ENCODE peak calls at places on chromosome X, in four cellular contexts. V, X, I and P are unnamed samples.

GRCh38 chrX:18995216-18995615 is 11.3 kb upstream of the PHKA2 start:
- DNase-seq in X (peak; percentile 83), V (peak; percentile 50), I (no peak), P (no peak)

GRCh38 chrX:69808375-69808774 is 192.5 kb downstream of the EDA start:
- DNase-seq in V (no peak), I (no peak), X (no peak), P (no peak)

GRCh38 chrX:28920141-28920540 is 332.9 kb downstream of the IL1RAPL1 start:
- DNase-seq in X (no peak), I (no peak), V (no peak), P (no peak)

GRCh38 chrX:17592117-17592516 is 145.2 kb upstream of the SCML1 start:
- DNase-seq in X (peak; percentile 67), V (no peak), I (no peak), P (no peak)

GRCh38 chrX:34146906-34147305 is 14.8 kb upstream of the FAM47A start:
- DNase-seq in V (no peak), I (no peak), X (no peak), P (no peak)

GRCh38 chrX:47091149-47091775 is 13.0 kb downstream of the RGN start:
- DNase-seq in I (no peak), V (no peak), X (peak; percentile 42), P (no peak)

GRCh38 chrX:68834371-68835103 is 5.7 kb downstream of the EFNB1 start:
- DNase-seq in V (no peak), X (no peak), I (no peak), P (no peak)

GRCh38 chrX:12686324-12686723 is 104.9 kb upstream of the PRPS2 start:
- DNase-seq in X (no peak), V (no peak), I (peak; percentile 50), P (no peak)

GRCh38 chrX:129139837-129140679 is 383.2 kb downstream of the SMARCA1 start:
- DNase-seq in V (peak; percentile 1), X (peak; percentile 35), I (no peak), P (no peak)

GRCh38 chrX:30414144-30414543 is 105.0 kb upstream of the NR0B1 start:
- DNase-seq in V (no peak), X (no peak), I (no peak), P (no peak)

GRCh38 chrX:27981349-27981748 is at the start of gene DCAF8L1:
- DNase-seq in I (no peak), V (no peak), X (no peak), P (no peak)

GRCh38 chrX:119887721-119888425 is 7.8 kb upstream of the AKAP14 start:
- DNase-seq in I (peak; percentile 70), X (peak; percentile 51), V (peak; percentile 29), P (peak; percentile 88)

GRCh38 chrX:115957862-115958490 is 212.6 kb upstream of the AGTR2 start:
- DNase-seq in I (peak; percentile 25), X (no peak), V (no peak), P (peak; percentile 72)

GRCh38 chrX:24498181-24498580 is 33.1 kb downstream of the PDK3 start:
- DNase-seq in V (peak; percentile 9), X (peak; percentile 7), I (peak; percentile 31), P (peak; percentile 23)

GRCh38 chrX:103063918-103064434 is at the start of gene BEX1:
- DNase-seq in X (peak; percentile 52), V (peak; percentile 54), I (peak; percentile 83), P (peak; percentile 83)

GRCh38 chrX:20711366-20711765 is 444.7 kb upstream of the RPS6KA3 start:
- DNase-seq in X (no peak), I (peak; percentile 6), V (no peak), P (no peak)

GRCh38 chrX:30282527-30282926 is 26.7 kb downstream of the NR0B1 start:
- DNase-seq in I (no peak), V (no peak), X (peak; percentile 25), P (no peak)

GRCh38 chrX:54449929-54450328 is 9.7 kb downstream of the TSR2 start:
- DNase-seq in X (no peak), I (no peak), V (no peak), P (no peak)

GRCh38 chrX:54444752-54445151 is 4.5 kb downstream of the TSR2 start:
- DNase-seq in I (no peak), V (no peak), X (no peak), P (no peak)

GRCh38 chrX:54442790-54443189 is 2.6 kb downstream of the TSR2 start:
- DNase-seq in V (no peak), I (no peak), X (no peak), P (no peak)

GRCh38 chrX:54446084-54446483 is 5.9 kb downstream of the TSR2 start:
- DNase-seq in V (no peak), X (no peak), I (no peak), P (no peak)

GRCh38 chrX:54447461-54447860 is 7.3 kb downstream of the TSR2 start:
- DNase-seq in I (no peak), V (no peak), X (peak; percentile 21), P (no peak)
- TF ChIP-seq CTCF in I (no peak), V (peak; percentile 41), X (peak; percentile 18), P (peak; percentile 42)

GRCh38 chrX:153908219-153908875 is 3.9 kb downstream of the AVPR2 start:
- DNase-seq in V (no peak), X (no peak), I (no peak), P (no peak)
- H3K4me3 ChIP-seq in V (no peak overlapping the region), X (no peak overlapping the region), I (no peak overlapping the region), P (no peak overlapping the region)

DNA sequence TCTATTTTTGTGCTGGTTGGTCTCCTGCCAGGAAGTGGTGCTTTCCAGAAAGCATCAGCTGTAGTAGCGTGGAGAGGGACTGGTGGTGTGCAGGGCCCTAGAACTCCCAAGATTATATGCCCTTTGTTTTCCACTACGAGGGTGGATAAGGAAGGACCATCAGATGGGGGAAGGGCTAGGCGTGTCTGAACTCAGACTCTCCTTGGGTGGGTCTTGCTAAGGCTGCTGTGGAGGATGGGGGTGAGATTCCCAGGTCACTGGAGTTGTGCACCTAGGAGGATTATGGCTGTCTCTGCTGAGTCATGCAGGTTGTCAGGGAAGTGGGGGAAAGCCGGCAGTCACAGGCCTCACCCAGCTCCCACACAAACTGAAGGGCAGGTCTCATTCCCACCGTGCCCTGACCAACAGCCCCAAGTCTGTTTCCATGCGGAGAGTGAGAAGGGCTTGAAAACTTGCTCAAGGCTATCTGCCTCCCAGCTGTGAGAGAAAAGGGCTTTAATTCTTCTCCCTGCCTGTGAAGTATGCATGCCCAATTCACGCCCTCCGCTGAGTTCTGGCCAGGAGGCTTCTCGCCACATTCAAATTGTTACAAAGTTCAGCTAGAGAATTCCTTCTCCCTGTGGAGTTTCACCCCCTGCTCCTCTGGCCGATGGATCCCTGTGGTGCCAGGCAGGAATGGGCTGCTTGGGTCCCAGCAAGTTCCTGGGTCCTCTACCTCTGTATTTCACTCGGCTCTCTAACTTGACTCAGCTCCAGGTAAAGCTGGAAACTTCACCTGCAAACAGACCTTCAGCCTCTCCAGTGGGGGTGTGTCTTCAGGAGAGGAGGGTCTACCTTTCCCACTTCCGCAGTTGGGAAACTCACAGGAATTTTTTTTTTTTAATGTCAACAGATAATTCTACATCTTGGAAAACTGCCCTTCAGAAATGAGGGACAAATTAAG is 7.7 kb upstream of the CSTF2 start:
- DNase-seq in I (no peak), V (no peak), X (no peak), P (no peak)
- H3K27ac ChIP-seq in I (no peak overlapping the region), V (no peak overlapping the region), X (no peak overlapping the region), P (no peak overlapping the region)

GRCh38 chrX:123424546-123424945 is 240.5 kb downstream of the GRIA3 start:
- DNase-seq in X (peak; percentile 85), I (no peak), V (peak; percentile 43), P (no peak)

GRCh38 chrX:123425904-123426303 is 241.8 kb downstream of the GRIA3 start:
- DNase-seq in X (peak; percentile 66), V (no peak), I (no peak), P (no peak)

GRCh38 chrX:123425471-123425870 is 241.4 kb downstream of the GRIA3 start:
- DNase-seq in X (no peak), V (no peak), I (no peak), P (no peak)

DNA sequence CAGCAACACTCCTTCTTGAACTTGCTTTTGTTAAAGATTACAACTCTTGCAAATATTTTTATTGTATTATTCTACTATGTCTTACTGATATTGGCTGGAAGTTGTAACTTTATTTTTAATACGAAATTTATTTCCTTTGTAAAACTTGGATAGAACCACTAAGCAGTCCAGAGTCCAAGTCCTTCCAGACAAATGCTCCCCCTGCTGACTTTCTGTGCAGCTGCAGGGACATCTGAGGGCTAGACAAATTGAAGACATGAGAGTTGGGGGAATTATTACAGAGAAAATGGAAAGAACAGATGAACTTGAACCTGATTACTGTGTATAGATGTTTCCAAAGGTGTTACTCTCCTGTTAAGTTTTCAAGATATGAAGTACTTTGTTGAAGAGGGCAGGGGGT is 238.8 kb downstream of the GRIA3 start:
- DNase-seq in X (peak; percentile 32), V (peak; percentile 19), I (peak; percentile 41), P (peak; percentile 18)
- TF ChIP-seq CTCF in X (peak; percentile 72), V (peak; percentile 80), I (peak; percentile 51), P (peak; percentile 45)

GRCh38 chrX:105820247-105820646 is 2.1 kb upstream of the NRK start:
- DNase-seq in I (no peak), X (no peak), V (no peak), P (no peak)

GRCh38 chrX:105823092-105823454 is 734 bp downstream of the NRK start:
- DNase-seq in V (no peak), X (no peak), I (peak; percentile 5), P (no peak)

GRCh38 chrX:105816517-105816916 is 5.8 kb upstream of the NRK start:
- DNase-seq in I (no peak), V (no peak), X (no peak), P (no peak)

GRCh38 chrX:105821471-105822081 is 763 bp upstream of the NRK start:
- DNase-seq in X (peak; percentile 71), I (peak; percentile 47), V (peak; percentile 17), P (no peak)

DNA sequence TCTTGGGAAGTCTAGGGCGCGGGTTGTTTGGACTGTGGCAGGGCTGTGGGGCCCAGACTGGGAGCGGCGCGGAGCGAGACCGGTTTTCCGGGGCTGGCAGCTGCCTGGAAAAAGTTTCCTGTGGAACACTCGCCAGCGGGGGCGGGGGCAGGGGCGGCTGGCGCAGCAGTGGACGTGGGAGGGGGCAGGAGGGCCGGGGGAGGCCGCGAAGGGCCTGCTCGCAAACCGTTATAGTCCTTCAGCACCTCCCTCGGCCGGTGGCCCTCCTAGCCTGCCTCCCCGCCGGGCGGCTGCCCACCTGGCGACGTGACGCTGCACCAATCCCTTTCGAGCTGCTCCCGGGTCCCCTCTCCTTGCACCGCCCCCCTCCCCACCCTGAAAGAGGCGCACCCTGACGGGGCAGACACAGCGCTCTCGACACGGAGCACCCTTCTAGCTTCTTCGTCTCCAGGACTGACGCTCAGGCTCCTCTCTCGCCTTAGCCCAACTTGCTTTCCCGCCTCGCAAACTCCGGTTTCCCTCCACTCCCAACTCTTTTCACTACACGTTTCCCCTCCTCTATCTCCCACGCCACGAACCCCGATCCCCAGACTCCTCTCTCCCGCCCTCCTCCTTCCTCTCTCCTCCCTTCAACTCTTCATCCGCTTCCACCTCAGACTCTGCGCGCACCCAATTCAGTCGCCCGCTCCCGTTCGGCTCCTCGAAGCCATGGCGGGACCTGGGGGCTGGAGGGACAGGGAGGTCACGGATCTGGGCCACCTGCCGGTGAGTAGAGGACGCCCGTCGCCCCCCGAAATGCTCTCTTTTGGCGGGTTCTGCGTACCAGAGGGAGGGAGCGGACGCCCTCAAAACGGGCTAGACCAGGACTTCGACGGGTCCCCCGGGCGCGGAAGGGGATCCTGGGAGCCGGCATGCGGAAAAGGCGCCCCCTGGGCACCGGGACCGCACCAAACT is at the start of gene NRK:
- DNase-seq in X (peak; percentile 35), V (peak; percentile 5), I (peak; percentile 20), P (no peak)
- H3K4me3 ChIP-seq in X (no peak within 1 kb of the TSS), V (peak within 1 kb of the TSS; percentile 62), I (no peak within 1 kb of the TSS), P (no peak within 1 kb of the TSS)